ENCODE peak calls at places on chromosome 1, in five cellular contexts. K is spleen, M is K562, W is stomach, N is sigmoid colon. Z is an unnamed sample.

GRCh38 chr1:161159915-161160248 is 582 bp downstream of the USP21 start:
- DNase-seq in W (no peak), N (no peak), M (no peak), K (no peak), Z (no peak)

GRCh38 chr1:234621657-234622335 is 11.8 kb upstream of the IRF2BP2 start:
- DNase-seq in K (no peak), W (no peak), M (no peak), N (no peak), Z (no peak)

GRCh38 chr1:13583964-13584791 is 546 bp downstream of the PDPN start:
- DNase-seq in N (peak; percentile 82), K (no peak), W (no peak), M (no peak), Z (no peak)

GRCh38 chr1:151976868-151977267 is 16.8 kb downstream of the S100A10 start:
- DNase-seq in W (no peak), M (no peak), K (no peak), N (no peak), Z (no peak)

GRCh38 chr1:39901486-39902120 is at the start of gene MYCL:
- DNase-seq in W (peak; percentile 94), N (peak; percentile 69), K (peak; percentile 90), M (peak; percentile 93), Z (peak; percentile 48)

GRCh38 chr1:58162952-58163550 is 383.5 kb downstream of the OMA1 start:
- DNase-seq in W (peak; percentile 59), K (no peak), N (peak; percentile 66), M (peak; percentile 35), Z (peak; percentile 23)

GRCh38 chr1:87950369-87950768 is 621.7 kb downstream of the LMO4 start:
- DNase-seq in W (no peak), N (no peak), K (no peak), M (no peak), Z (no peak)

GRCh38 chr1:62230724-62231123 is 36.1 kb downstream of the L1TD1 start:
- DNase-seq in W (no peak), N (peak; percentile 22), K (no peak), M (no peak), Z (no peak)

GRCh38 chr1:184480711-184481110 is 93.9 kb downstream of the C1orf21 start:
- DNase-seq in N (no peak), M (no peak), W (no peak), K (no peak), Z (no peak)

GRCh38 chr1:232457607-232458006 is 172.3 kb downstream of the SIPA1L2 start:
- DNase-seq in W (no peak), M (no peak), N (no peak), K (no peak), Z (no peak)

GRCh38 chr1:41455479-41456271 is 28.8 kb downstream of the EDN2 start:
- DNase-seq in N (peak; percentile 97), K (no peak), M (no peak), W (no peak), Z (no peak)

GRCh38 chr1:222283147-222283768 is 264.6 kb downstream of the HHIPL2 start:
- DNase-seq in M (no peak), K (peak; percentile 77), W (no peak), N (no peak), Z (no peak)

GRCh38 chr1:19390901-19391595 is 78.9 kb downstream of the SLC66A1 start:
- DNase-seq in M (peak; percentile 60), K (peak; percentile 79), N (peak; percentile 87), W (peak; percentile 62), Z (peak; percentile 36)

GRCh38 chr1:184036517-184036949 is 995 bp downstream of the COLGALT2 start:
- DNase-seq in K (no peak), M (peak; percentile 54), N (peak; percentile 68), W (no peak), Z (peak; percentile 29)

GRCh38 chr1:42420911-42421585 is 34.8 kb downstream of the ZMYND12 start:
- DNase-seq in K (no peak), M (no peak), W (no peak), N (peak; percentile 90), Z (no peak)

GRCh38 chr1:115649964-115650363 is 8.2 kb downstream of the VANGL1 start:
- DNase-seq in K (no peak), N (no peak), W (peak; percentile 74), M (peak; percentile 30), Z (no peak)

GRCh38 chr1:210074904-210075303 is 136.9 kb downstream of the SYT14 start:
- DNase-seq in N (no peak), K (no peak), W (no peak), M (no peak), Z (no peak)

GRCh38 chr1:39130297-39130696 is 74.2 kb upstream of the MACF1 start:
- DNase-seq in K (no peak), M (no peak), W (no peak), N (no peak), Z (no peak)

GRCh38 chr1:14113841-14114567 is 414.0 kb downstream of the PRDM2 start:
- DNase-seq in M (peak; percentile 38), N (peak; percentile 67), K (no peak), W (no peak), Z (no peak)

GRCh38 chr1:53526451-53527101 is 67.4 kb downstream of the DMRTB1 start:
- DNase-seq in N (peak; percentile 81), W (peak; percentile 56), K (no peak), M (no peak), Z (no peak)

GRCh38 chr1:156750191-156750931 is 1.1 kb downstream of the HDGF start:
- DNase-seq in M (peak; percentile 55), W (peak; percentile 34), K (no peak), N (no peak), Z (peak; percentile 67)

GRCh38 chr1:162018418-162018817 is 5.3 kb downstream of the OLFML2B start:
- DNase-seq in N (no peak), K (no peak), W (no peak), M (no peak), Z (no peak)

GRCh38 chr1:149888999-149889289 is 10.4 kb upstream of the BOLA1 start:
- DNase-seq in K (peak; percentile 50), M (no peak), W (peak; percentile 28), N (peak; percentile 76), Z (no peak)

GRCh38 chr1:183877321-183877720 is 72.4 kb downstream of the RGL1 start:
- DNase-seq in M (no peak), N (peak; percentile 90), W (peak; percentile 53), K (no peak), Z (no peak)

GRCh38 chr1:62528015-62528414 is 69.3 kb upstream of the ANGPTL3 start:
- DNase-seq in N (no peak), K (no peak), M (no peak), W (no peak), Z (peak; percentile 63)

GRCh38 chr1:64343105-64343960 is 126.6 kb upstream of the CACHD1 start:
- DNase-seq in M (no peak), N (no peak), K (no peak), W (no peak), Z (no peak)

GRCh38 chr1:47843781-47844555 is 153.2 kb downstream of the TRABD2B start:
- DNase-seq in W (no peak), N (no peak), M (no peak), K (no peak), Z (no peak)

GRCh38 chr1:109034382-109034781 is 7.5 kb downstream of the WDR47 start:
- DNase-seq in K (no peak), W (no peak), M (no peak), N (no peak), Z (no peak)

GRCh38 chr1:83555871-83556270 is 443.1 kb downstream of the TTLL7 start:
- DNase-seq in K (no peak), W (no peak), N (no peak), M (no peak), Z (no peak)

GRCh38 chr1:34088001-34088400 is 77.0 kb downstream of the CSMD2 start:
- DNase-seq in N (no peak), K (no peak), M (no peak), W (no peak), Z (no peak)

GRCh38 chr1:67561704-67562113 is 123.3 kb upstream of the GADD45A start:
- DNase-seq in W (peak; percentile 99), N (peak; percentile 92), K (peak; percentile 95), M (peak; percentile 78), Z (peak; percentile 84)
- TF ChIP-seq POLR2AphosphoS5 in W (peak; percentile 34), N (no peak), K (peak; percentile 47), M (no peak), Z (no peak)

GRCh38 chr1:44784094-44785026 is 3.6 kb downstream of the BEST4 start:
- DNase-seq in W (no peak), M (no peak), K (peak; percentile 88), N (no peak), Z (no peak)
- TF ChIP-seq POLR2AphosphoS5 in W (no peak), M (no peak), K (peak; percentile 76), N (no peak), Z (no peak)

GRCh38 chr1:3453203-3453761 is 1.2 kb upstream of the ARHGEF16 start:
- DNase-seq in K (peak; percentile 90), N (peak; percentile 78), M (peak; percentile 91), W (peak; percentile 88), Z (peak; percentile 61)

GRCh38 chr1:3454811-3455618 is 550 bp downstream of the ARHGEF16 start:
- DNase-seq in W (peak; percentile 62), K (no peak), M (peak; percentile 79), N (no peak), Z (no peak)

GRCh38 chr1:3455630-3456448 is 1.4 kb downstream of the ARHGEF16 start:
- DNase-seq in W (no peak), K (no peak), N (no peak), M (no peak), Z (no peak)

GRCh38 chr1:3452866-3453175 is 1.6 kb upstream of the ARHGEF16 start:
- DNase-seq in M (no peak), W (no peak), N (no peak), K (no peak), Z (no peak)

GRCh38 chr1:3453891-3454810 is at the start of gene ARHGEF16:
- DNase-seq in K (no peak), W (peak; percentile 93), N (no peak), M (peak; percentile 92), Z (peak; percentile 12)
- TF ChIP-seq POLR2AphosphoS5 in K (peak; percentile 29), W (no peak), N (no peak), M (no peak), Z (no peak)

GRCh38 chr1:155063550-155064108 is at the start of gene EFNA4:
- DNase-seq in N (peak; percentile 94), M (peak; percentile 91), W (peak; percentile 87), K (peak; percentile 95), Z (peak; percentile 90)

GRCh38 chr1:155062151-155062686 is 1.3 kb upstream of the EFNA4 start:
- DNase-seq in W (no peak), M (peak; percentile 22), K (peak; percentile 84), N (no peak), Z (no peak)

GRCh38 chr1:155062702-155063411 is 683 bp upstream of the EFNA4 start:
- DNase-seq in K (peak; percentile 89), W (peak; percentile 69), M (peak; percentile 72), N (no peak), Z (no peak)

GRCh38 chr1:155060736-155061135 is 2.8 kb upstream of the EFNA4 start:
- DNase-seq in M (no peak), W (no peak), K (no peak), N (no peak), Z (no peak)

GRCh38 chr1:155061381-155062150 is 2.0 kb upstream of the EFNA4 start:
- DNase-seq in W (peak; percentile 91), K (peak; percentile 97), M (peak; percentile 77), N (peak; percentile 90), Z (peak; percentile 90)
- TF ChIP-seq POLR2AphosphoS5 in W (no peak), K (peak; percentile 71), M (no peak), N (no peak), Z (peak; percentile 69)

GRCh38 chr1:146012703-146013565 is 8.6 kb downstream of the HJV start:
- DNase-seq in K (no peak), W (peak; percentile 39), M (peak; percentile 51), N (peak; percentile 57), Z (peak; percentile 40)
- TF ChIP-seq POLR2AphosphoS5 in K (no peak), W (no peak), M (no peak), N (peak; percentile 8), Z (no peak)

GRCh38 chr1:199727682-199728081 is 299.8 kb upstream of the NR5A2 start:
- DNase-seq in W (no peak), M (no peak), N (no peak), K (no peak), Z (no peak)
- TF ChIP-seq POLR2AphosphoS5 in W (no peak), M (no peak), N (no peak), K (no peak), Z (no peak)

Z was measured in HL-60.